ENCODE peak calls at places on chromosome 15, in seven cellular contexts. P, L, O, B, R, V and Y are unnamed samples.

GRCh38 chr15:69014454-69014853 is at the start of gene NOX5:
- DNase-seq in P (no peak), L (no peak), O (no peak), B (no peak), R (no peak), V (no peak), Y (no peak)

GRCh38 chr15:20340331-20340811 is 201.2 kb downstream of the GOLGA6L6 start:
- DNase-seq in P (no peak), L (no peak), O (no peak), B (no peak), R (peak; percentile 34), V (peak; percentile 18), Y (no peak)

GRCh38 chr15:74396445-74397238 is 29.2 kb upstream of the CYP11A1 start:
- DNase-seq in P (no peak), L (peak; percentile 84), O (peak; percentile 93), B (peak; percentile 89), R (no peak), V (no peak), Y (no peak)

GRCh38 chr15:45377630-45378148 is 655 bp downstream of the GATM start:
- DNase-seq in P (no peak), L (no peak), O (no peak), B (no peak), R (peak; percentile 63), V (no peak), Y (no peak)

GRCh38 chr15:75152382-75153079 is 49.2 kb upstream of the C15orf39 start:
- DNase-seq in P (no peak), L (no peak), O (no peak), B (no peak), R (no peak), V (no peak), Y (no peak)

GRCh38 chr15:69032703-69033373 is 18.3 kb downstream of the NOX5 start:
- DNase-seq in P (no peak), L (no peak), O (no peak), B (no peak), R (no peak), V (no peak), Y (no peak)

GRCh38 chr15:58864602-58865419 is 68.7 kb downstream of the SLTM start:
- DNase-seq in P (peak; percentile 27), L (peak; percentile 95), O (no peak), B (no peak), R (peak; percentile 27), V (no peak), Y (no peak)

GRCh38 chr15:63600001-63600645 is 2.9 kb downstream of the FBXL22 start:
- DNase-seq in P (no peak), L (no peak), O (no peak), B (no peak), R (no peak), V (no peak), Y (peak; percentile 30)

GRCh38 chr15:61521961-61522360 is 292.9 kb upstream of the RORA start:
- DNase-seq in P (no peak), L (no peak), O (no peak), B (no peak), R (no peak), V (no peak), Y (no peak)

GRCh38 chr15:68612979-68613740 is 34.4 kb downstream of the CORO2B start:
- DNase-seq in P (no peak), L (no peak), O (no peak), B (no peak), R (no peak), V (peak; percentile 46), Y (no peak)

GRCh38 chr15:85614059-85614458 is 180.7 kb downstream of the KLHL25 start:
- DNase-seq in P (no peak), L (no peak), O (no peak), B (no peak), R (peak; percentile 24), V (no peak), Y (peak; percentile 2)

GRCh38 chr15:101698314-101698713 is 26.0 kb downstream of the TARS3 start:
- DNase-seq in P (no peak), L (no peak), O (no peak), B (no peak), R (no peak), V (no peak), Y (no peak)

GRCh38 chr15:94125131-94125530 is 106.2 kb upstream of the MCTP2 start:
- DNase-seq in P (no peak), L (no peak), O (no peak), B (no peak), R (no peak), V (no peak), Y (no peak)

GRCh38 chr15:28947241-28947674 is 61.5 kb downstream of the APBA2 start:
- DNase-seq in P (no peak), L (no peak), O (no peak), B (no peak), R (no peak), V (no peak), Y (no peak)

GRCh38 chr15:67033521-67033920 is 31.9 kb upstream of the SMAD3 start:
- DNase-seq in P (no peak), L (no peak), O (no peak), B (no peak), R (peak; percentile 38), V (no peak), Y (no peak)

GRCh38 chr15:74709011-74709410 is 13.2 kb upstream of the EDC3 start:
- DNase-seq in P (no peak), L (no peak), O (no peak), B (no peak), R (no peak), V (no peak), Y (no peak)

GRCh38 chr15:69403611-69404010 is 10.5 kb upstream of the KIF23 start:
- DNase-seq in P (no peak), L (no peak), O (no peak), B (no peak), R (no peak), V (no peak), Y (no peak)

GRCh38 chr15:94119923-94120775 is 111.2 kb upstream of the MCTP2 start:
- DNase-seq in P (peak; percentile 23), L (peak; percentile 71), O (peak; percentile 49), B (peak; percentile 82), R (peak; percentile 62), V (peak; percentile 37), Y (peak; percentile 92)

GRCh38 chr15:99619712-99620111 is 53.9 kb downstream of the MEF2A start:
- DNase-seq in P (no peak), L (no peak), O (no peak), B (no peak), R (no peak), V (no peak), Y (no peak)

GRCh38 chr15:49145651-49146609 is 9.5 kb downstream of the COPS2 start:
- DNase-seq in P (no peak), L (peak; percentile 45), O (no peak), B (peak; percentile 35), R (peak; percentile 33), V (peak; percentile 30), Y (peak; percentile 71)

DNA sequence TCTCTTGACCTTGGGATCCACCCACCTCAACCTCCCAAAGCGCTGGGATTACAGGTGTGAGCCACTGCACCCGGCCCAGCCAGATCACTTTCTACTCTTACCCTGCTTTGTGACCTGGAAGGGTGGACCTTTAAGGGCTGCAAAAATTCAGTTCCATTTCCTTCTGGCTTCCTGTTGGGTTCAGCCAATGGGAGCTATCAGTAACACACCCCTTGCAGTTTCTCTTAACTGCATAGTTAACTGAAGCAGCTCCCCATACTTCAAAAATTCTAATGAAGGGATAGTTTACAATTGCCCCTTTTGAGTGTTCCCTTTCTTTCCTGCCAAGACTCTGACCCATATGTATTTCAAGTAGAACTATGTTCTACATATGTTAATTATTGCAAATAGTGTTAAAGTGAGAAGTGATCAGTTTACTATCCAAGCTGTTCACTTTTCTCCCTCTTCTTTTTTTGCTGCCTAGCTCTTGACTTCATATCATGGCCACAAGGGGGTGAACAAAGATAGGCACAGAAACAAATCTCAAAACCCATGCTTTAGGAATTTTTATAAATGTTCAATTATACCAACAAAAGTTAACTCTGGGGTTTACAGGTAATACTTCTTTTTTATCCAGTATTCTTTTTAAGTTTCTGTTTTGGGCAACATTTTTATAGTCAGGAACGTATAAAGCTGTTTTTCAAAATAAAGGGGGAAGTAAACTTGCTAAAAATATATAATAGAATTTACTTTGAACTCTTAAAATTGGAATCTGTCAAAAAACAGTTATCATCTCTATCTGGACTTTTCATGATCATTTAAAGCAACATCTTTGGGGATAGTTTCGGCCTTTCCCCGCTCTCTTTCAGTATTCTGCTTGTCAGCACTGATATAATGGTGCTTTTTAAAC is 8.1 kb downstream of the PGBD4 start:
- DNase-seq in P (no peak), L (peak; percentile 45), O (no peak), B (peak; percentile 29), R (peak; percentile 39), V (peak; percentile 36), Y (no peak)
- TF ChIP-seq JUND in P (no peak), L (no peak), O (no peak), B (no peak), R (no peak), V (no peak), Y (no peak)

GRCh38 chr15:80780416-80781221 is 1.4 kb downstream of the CEMIP start:
- DNase-seq in P (peak; percentile 23), L (peak; percentile 47), O (no peak), B (no peak), R (peak; percentile 64), V (peak; percentile 40), Y (peak; percentile 47)
- TF ChIP-seq JUND in P (no peak), L (no peak), O (no peak), B (no peak), R (no peak), V (no peak), Y (no peak)

GRCh38 chr15:52255935-52256334 is 39.7 kb downstream of the MYO5C start:
- DNase-seq in P (no peak), L (no peak), O (no peak), B (no peak), R (no peak), V (no peak), Y (no peak)
- TF ChIP-seq JUND in P (no peak), L (no peak), O (no peak), B (no peak), R (no peak), V (no peak), Y (no peak)

GRCh38 chr15:90809536-90809935 is 58.9 kb upstream of the FURIN start:
- DNase-seq in P (no peak), L (no peak), O (no peak), B (no peak), R (no peak), V (no peak), Y (no peak)

GRCh38 chr15:90808517-90808939 is 59.9 kb upstream of the FURIN start:
- DNase-seq in P (no peak), L (no peak), O (no peak), B (no peak), R (no peak), V (no peak), Y (no peak)

GRCh38 chr15:90807074-90807646 is 61.2 kb upstream of the FURIN start:
- DNase-seq in P (no peak), L (no peak), O (no peak), B (no peak), R (no peak), V (no peak), Y (no peak)

GRCh38 chr15:90810354-90810753 is 58.0 kb upstream of the FURIN start:
- DNase-seq in P (no peak), L (no peak), O (no peak), B (no peak), R (no peak), V (no peak), Y (no peak)

DNA sequence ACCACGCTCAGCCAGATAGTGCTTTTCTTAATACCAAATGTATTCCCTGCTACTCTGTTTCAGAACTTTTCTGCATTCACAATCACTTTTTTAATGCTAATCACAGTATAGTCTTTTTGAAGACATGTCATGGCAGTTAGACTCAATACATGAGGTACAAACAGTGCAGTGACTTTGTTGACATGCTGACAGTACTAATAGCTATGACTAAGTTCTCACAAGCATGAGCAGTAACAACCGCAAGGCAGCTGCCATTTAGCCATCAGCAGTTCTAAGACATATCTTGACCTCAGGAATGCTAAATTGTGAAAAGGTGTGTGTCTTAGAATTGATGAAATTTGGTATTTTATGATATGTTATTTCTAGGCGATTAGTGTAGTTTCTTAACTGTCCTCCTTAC is 60.7 kb upstream of the FURIN start:
- DNase-seq in P (no peak), L (no peak), O (no peak), B (no peak), R (no peak), V (no peak), Y (no peak)
- TF ChIP-seq JUND in P (no peak), L (no peak), O (no peak), B (no peak), R (no peak), V (no peak), Y (no peak)